ENCODE peak calls at places on chromosomes 2 and 18, in eight cellular contexts. Q, A, M, Y, G, P, H and D are unnamed samples.

GRCh38 chr2:201866643-201867310 is 60.4 kb downstream of the CDK15 start:
- DNase-seq in Q (no peak), A (no peak), M (no peak), Y (no peak), G (no peak), P (no peak), H (no peak), D (no peak)

GRCh38 chr2:120593921-120594686 is 141.6 kb upstream of the GLI2 start:
- DNase-seq in Q (no peak), A (no peak), M (no peak), Y (no peak), G (no peak), P (no peak), H (no peak), D (peak; percentile 64)

GRCh38 chr2:157725856-157726255 is 97.2 kb upstream of the ACVR1C start:
- DNase-seq in Q (no peak), A (no peak), M (no peak), Y (no peak), G (no peak), P (no peak), H (no peak), D (no peak)

GRCh38 chr2:181978351-181979150 is 7.1 kb upstream of the PPP1R1C start:
- DNase-seq in Q (no peak), A (no peak), M (no peak), Y (no peak), G (no peak), P (no peak), H (no peak), D (no peak)

GRCh38 chr2:237072067-237072931 is 13.4 kb upstream of the COPS8 start:
- DNase-seq in Q (no peak), A (peak; percentile 55), M (peak; percentile 88), Y (peak; percentile 75), G (peak; percentile 92), P (peak; percentile 66), H (peak; percentile 75), D (no peak)

GRCh38 chr2:86556508-86556907 is 6.7 kb downstream of the CHMP3 start:
- DNase-seq in Q (no peak), A (no peak), M (no peak), Y (no peak), G (no peak), P (no peak), H (no peak), D (no peak)

GRCh38 chr2:68255736-68256450 is 3.6 kb upstream of the PPP3R1 start:
- DNase-seq in Q (no peak), A (no peak), M (no peak), Y (no peak), G (no peak), P (no peak), H (no peak), D (no peak)

GRCh38 chr2:239912171-239912937 is 112.8 kb downstream of the NDUFA10 start:
- DNase-seq in Q (no peak), A (no peak), M (no peak), Y (no peak), G (no peak), P (no peak), H (no peak), D (no peak)

GRCh38 chr2:60739156-60739555 is 16.9 kb upstream of the PAPOLG start:
- DNase-seq in Q (no peak), A (no peak), M (no peak), Y (no peak), G (no peak), P (no peak), H (no peak), D (no peak)

GRCh38 chr2:182506606-182507005 is 79.8 kb upstream of the PDE1A start:
- DNase-seq in Q (no peak), A (no peak), M (no peak), Y (no peak), G (peak; percentile 45), P (no peak), H (no peak), D (no peak)

GRCh38 chr2:176637497-176638166 is 368.4 kb downstream of the MTX2 start:
- DNase-seq in Q (no peak), A (peak; percentile 39), M (peak; percentile 84), Y (no peak), G (peak; percentile 32), P (peak; percentile 34), H (peak; percentile 36), D (no peak)

GRCh38 chr2:65450810-65451209 is 18.4 kb upstream of the SPRED2 start:
- DNase-seq in Q (no peak), A (no peak), M (no peak), Y (no peak), G (no peak), P (no peak), H (no peak), D (no peak)

GRCh38 chr2:74267068-74267467 is 68.7 kb downstream of the MTHFD2 start:
- DNase-seq in Q (no peak), A (no peak), M (no peak), Y (peak; percentile 49), G (no peak), P (no peak), H (no peak), D (no peak)

GRCh38 chr2:186889291-186889886 is 40.4 kb upstream of the ZSWIM2 start:
- DNase-seq in Q (no peak), A (no peak), M (no peak), Y (no peak), G (no peak), P (no peak), H (no peak), D (no peak)

GRCh38 chr2:73268831-73269685 is 15.2 kb downstream of the FBXO41 start:
- DNase-seq in Q (no peak), A (peak; percentile 83), M (no peak), Y (peak; percentile 35), G (no peak), P (no peak), H (no peak), D (no peak)

GRCh38 chr2:150142561-150142960 is 344.9 kb downstream of the RND3 start:
- DNase-seq in Q (no peak), A (no peak), M (no peak), Y (no peak), G (no peak), P (no peak), H (no peak), D (no peak)

GRCh38 chr2:199228887-199229819 is 228.6 kb downstream of the SATB2 start:
- DNase-seq in Q (no peak), A (no peak), M (no peak), Y (no peak), G (no peak), P (no peak), H (no peak), D (no peak)

GRCh38 chr2:46416739-46417403 is 62.5 kb upstream of the TMEM247 start:
- DNase-seq in Q (no peak), A (no peak), M (no peak), Y (no peak), G (no peak), P (no peak), H (no peak), D (no peak)

DNA sequence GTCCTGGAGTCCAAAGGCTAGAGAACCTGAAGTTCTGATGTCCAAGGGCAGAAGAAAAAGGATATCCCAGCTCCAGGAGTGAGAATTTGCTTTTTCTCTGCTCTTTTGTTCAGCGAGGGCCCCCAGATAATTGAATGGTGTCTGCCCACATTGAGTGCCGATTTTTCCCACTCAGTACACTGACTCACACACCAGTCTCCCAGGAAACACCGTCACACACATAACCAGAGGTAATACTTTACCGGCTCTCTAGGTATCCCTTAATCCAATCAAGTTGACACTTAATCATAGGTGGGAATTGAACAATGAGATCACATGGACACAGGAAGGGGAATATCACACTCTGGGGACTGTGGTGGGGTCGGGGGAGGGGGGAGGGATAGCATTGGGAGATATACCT is 161.5 kb downstream of the WDR7 start:
- DNase-seq in Q (no peak), A (no peak), M (no peak), Y (no peak), G (no peak), P (no peak), H (no peak), D (no peak)
- TF ChIP-seq CTCF in Q (no peak), A (no peak), M (no peak), Y (no peak), G (no peak), P (no peak), H (no peak), D (no peak)

GRCh38 chr2:231685349-231686191 is 22.8 kb upstream of the PTMA start:
- DNase-seq in Q (no peak), A (no peak), M (no peak), Y (no peak), G (no peak), P (no peak), H (no peak), D (no peak)
- TF ChIP-seq CTCF in Q (peak; percentile 54), A (peak; percentile 28), M (no peak), Y (no peak), G (peak; percentile 31), P (no peak), H (no peak), D (peak; percentile 13)

GRCh38 chr2:15145919-15146318 is 415.2 kb downstream of the NBAS start:
- DNase-seq in Q (no peak), A (no peak), M (no peak), Y (no peak), G (no peak), P (no peak), H (no peak), D (no peak)

GRCh38 chr2:15146960-15147359 is 414.2 kb downstream of the NBAS start:
- DNase-seq in Q (no peak), A (no peak), M (no peak), Y (no peak), G (no peak), P (no peak), H (no peak), D (no peak)

GRCh38 chr2:15141211-15141610 is 419.9 kb downstream of the NBAS start:
- DNase-seq in Q (peak; percentile 5), A (no peak), M (no peak), Y (no peak), G (no peak), P (no peak), H (no peak), D (no peak)

GRCh38 chr2:15145046-15145817 is 415.9 kb downstream of the NBAS start:
- DNase-seq in Q (no peak), A (no peak), M (no peak), Y (no peak), G (no peak), P (no peak), H (no peak), D (no peak)

GRCh38 chr2:15142069-15142689 is 419.0 kb downstream of the NBAS start:
- DNase-seq in Q (peak; percentile 98), A (peak; percentile 68), M (no peak), Y (no peak), G (no peak), P (no peak), H (no peak), D (no peak)
- TF ChIP-seq CTCF in Q (no peak), A (no peak), M (no peak), Y (no peak), G (no peak), P (no peak), H (no peak), D (no peak)

DNA sequence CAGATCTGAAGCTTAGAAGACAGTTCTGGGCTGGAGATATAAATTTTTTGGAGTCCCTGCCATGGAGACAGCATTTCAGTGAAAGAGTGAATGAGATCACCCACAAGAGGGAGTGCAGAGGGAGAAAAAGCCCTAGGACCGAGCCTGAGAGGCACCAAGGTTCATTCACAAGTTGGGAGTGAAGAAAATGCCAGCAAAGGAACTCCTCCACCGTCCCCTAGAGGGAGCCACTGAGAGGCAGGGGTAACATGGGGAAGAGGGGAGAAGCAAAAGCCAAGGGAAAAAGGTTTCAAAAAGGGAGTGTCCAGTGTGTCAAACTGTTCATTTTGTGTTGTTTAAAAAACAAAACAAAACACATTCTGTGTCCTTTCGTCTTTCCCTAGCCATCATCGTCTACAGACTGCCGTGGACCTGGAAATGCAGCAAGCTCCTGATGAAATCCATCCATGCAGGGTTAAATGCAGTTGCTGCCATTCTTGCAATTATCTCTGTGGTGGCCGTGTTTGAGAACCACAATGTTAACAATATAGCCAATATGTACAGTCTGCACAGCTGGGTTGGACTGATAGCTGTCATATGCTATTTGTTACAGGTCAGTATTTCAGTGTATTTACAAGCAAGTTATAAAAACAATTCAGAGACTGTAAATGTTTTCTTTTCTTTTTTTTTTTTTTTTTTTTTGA is 19.1 kb downstream of the CYBRD1 start:
- DNase-seq in Q (no peak), A (no peak), M (no peak), Y (no peak), G (no peak), P (no peak), H (no peak), D (no peak)
- TF ChIP-seq CTCF in Q (peak; percentile 71), A (peak; percentile 14), M (peak; percentile 14), Y (no peak), G (peak; percentile 55), P (peak; percentile 24), H (peak; percentile 32), D (no peak)